ENCODE peak calls at places on chromosomes 7 and 10, in six cellular contexts. One of them, this sample, is unnamed.

GRCh38 chr7:117645456-117646181 is 165.8 kb downstream of the CFTR start:
- DNase-seq in bronchial epithelial cell: peak
- DNase-seq in astrocyte: peak
- DNase-seq in prostate gland: no peak
- DNase-seq in cardiac fibroblast: peak
- DNase-seq in WERI-Rb-1: no peak
- DNase-seq in this sample: no peak

GRCh38 chr10:3853547-3853989 is 68.6 kb upstream of the KLF6 start:
- DNase-seq in bronchial epithelial cell: peak
- DNase-seq in astrocyte: peak
- DNase-seq in prostate gland: peak
- DNase-seq in cardiac fibroblast: no peak
- DNase-seq in WERI-Rb-1: no peak
- DNase-seq in this sample: no peak

GRCh38 chr7:20647908-20648776 is 32.7 kb downstream of the ABCB5 start:
- DNase-seq in bronchial epithelial cell: peak
- DNase-seq in astrocyte: peak
- DNase-seq in prostate gland: no peak
- DNase-seq in cardiac fibroblast: peak
- DNase-seq in WERI-Rb-1: peak
- DNase-seq in this sample: no peak

GRCh38 chr7:6299774-6300173 is 27.4 kb upstream of the CYTH3 start:
- DNase-seq in bronchial epithelial cell: no peak
- DNase-seq in astrocyte: no peak
- DNase-seq in prostate gland: no peak
- DNase-seq in cardiac fibroblast: no peak
- DNase-seq in WERI-Rb-1: no peak
- DNase-seq in this sample: no peak

GRCh38 chr7:64907641-64908326 is 4.7 kb downstream of the ZNF273 start:
- DNase-seq in bronchial epithelial cell: no peak
- DNase-seq in astrocyte: peak
- DNase-seq in prostate gland: no peak
- DNase-seq in cardiac fibroblast: no peak
- DNase-seq in WERI-Rb-1: no peak
- DNase-seq in this sample: no peak

GRCh38 chr7:158060216-158060615 is 527.4 kb downstream of the PTPRN2 start:
- DNase-seq in bronchial epithelial cell: no peak
- DNase-seq in astrocyte: no peak
- DNase-seq in prostate gland: no peak
- DNase-seq in cardiac fibroblast: no peak
- DNase-seq in WERI-Rb-1: no peak
- DNase-seq in this sample: no peak

GRCh38 chr10:47384148-47384921 is at the start of gene ZNF488:
- DNase-seq in bronchial epithelial cell: peak
- DNase-seq in astrocyte: peak
- DNase-seq in prostate gland: peak
- DNase-seq in cardiac fibroblast: peak
- DNase-seq in WERI-Rb-1: peak
- DNase-seq in this sample: no peak

GRCh38 chr10:131250454-131251145 is 60.9 kb downstream of the TCERG1L start:
- DNase-seq in bronchial epithelial cell: no peak
- DNase-seq in astrocyte: no peak
- DNase-seq in prostate gland: no peak
- DNase-seq in cardiac fibroblast: no peak
- DNase-seq in WERI-Rb-1: no peak
- DNase-seq in this sample: no peak

GRCh38 chr7:122261442-122261841 is 43.1 kb downstream of the FEZF1 start:
- DNase-seq in bronchial epithelial cell: no peak
- DNase-seq in astrocyte: no peak
- DNase-seq in prostate gland: no peak
- DNase-seq in cardiac fibroblast: no peak
- DNase-seq in WERI-Rb-1: no peak
- DNase-seq in this sample: no peak

GRCh38 chr7:158957921-158958471 is 101.6 kb downstream of the DYNC2I1 start:
- DNase-seq in bronchial epithelial cell: peak
- DNase-seq in astrocyte: no peak
- DNase-seq in prostate gland: no peak
- DNase-seq in cardiac fibroblast: no peak
- DNase-seq in WERI-Rb-1: peak
- DNase-seq in this sample: no peak

GRCh38 chr7:636396-636795 is 90.1 kb upstream of the DNAAF5 start:
- DNase-seq in bronchial epithelial cell: no peak
- DNase-seq in astrocyte: no peak
- DNase-seq in prostate gland: no peak
- DNase-seq in cardiac fibroblast: peak
- DNase-seq in WERI-Rb-1: no peak
- DNase-seq in this sample: no peak

GRCh38 chr7:12028508-12028907 is 182.6 kb upstream of the TMEM106B start:
- DNase-seq in bronchial epithelial cell: no peak
- DNase-seq in astrocyte: peak
- DNase-seq in prostate gland: no peak
- DNase-seq in cardiac fibroblast: no peak
- DNase-seq in WERI-Rb-1: no peak
- DNase-seq in this sample: no peak

GRCh38 chr7:39754326-39755120 is 131.2 kb downstream of the RALA start:
- DNase-seq in bronchial epithelial cell: peak
- DNase-seq in astrocyte: peak
- DNase-seq in prostate gland: no peak
- DNase-seq in cardiac fibroblast: peak
- DNase-seq in WERI-Rb-1: peak
- DNase-seq in this sample: no peak

GRCh38 chr7:135962802-135963201 is 14.4 kb downstream of the MTPN start:
- DNase-seq in bronchial epithelial cell: no peak
- DNase-seq in astrocyte: no peak
- DNase-seq in prostate gland: no peak
- DNase-seq in cardiac fibroblast: no peak
- DNase-seq in WERI-Rb-1: no peak
- DNase-seq in this sample: no peak

GRCh38 chr10:57786850-57787750 is 480.6 kb downstream of the IPMK start:
- DNase-seq in bronchial epithelial cell: no peak
- DNase-seq in astrocyte: no peak
- DNase-seq in prostate gland: no peak
- DNase-seq in cardiac fibroblast: no peak
- DNase-seq in WERI-Rb-1: no peak
- DNase-seq in this sample: no peak

GRCh38 chr10:57786331-57786730 is 481.4 kb downstream of the IPMK start:
- DNase-seq in bronchial epithelial cell: no peak
- DNase-seq in astrocyte: no peak
- DNase-seq in prostate gland: no peak
- DNase-seq in cardiac fibroblast: no peak
- DNase-seq in WERI-Rb-1: no peak
- DNase-seq in this sample: no peak

GRCh38 chr10:57788117-57788516 is 479.6 kb downstream of the IPMK start:
- DNase-seq in bronchial epithelial cell: no peak
- DNase-seq in astrocyte: no peak
- DNase-seq in prostate gland: no peak
- DNase-seq in cardiac fibroblast: no peak
- DNase-seq in WERI-Rb-1: peak
- DNase-seq in this sample: no peak

GRCh38 chr10:57785068-57785467 is 482.6 kb downstream of the IPMK start:
- DNase-seq in bronchial epithelial cell: peak
- DNase-seq in astrocyte: no peak
- DNase-seq in prostate gland: no peak
- DNase-seq in cardiac fibroblast: no peak
- DNase-seq in WERI-Rb-1: no peak
- DNase-seq in this sample: no peak

DNA sequence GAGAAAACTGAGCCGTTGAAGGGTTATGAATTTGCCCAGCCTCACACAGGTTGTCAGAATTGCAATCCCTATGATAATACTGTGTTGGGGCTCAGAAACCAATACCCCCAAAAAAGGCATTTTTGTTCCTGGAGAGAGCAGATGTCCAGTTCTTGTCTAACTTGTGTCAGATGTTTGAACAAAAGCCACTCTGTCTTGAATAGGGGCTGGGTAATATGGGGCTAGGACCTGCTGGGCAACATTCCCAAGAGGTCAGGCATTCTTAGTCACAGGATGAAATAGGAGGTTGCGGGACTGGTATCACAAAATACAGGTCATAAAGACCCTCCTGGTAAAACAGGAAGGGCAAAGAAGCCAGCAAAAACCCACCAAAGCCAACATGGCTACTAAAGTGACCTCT is 482.1 kb downstream of the IPMK start:
- DNase-seq in bronchial epithelial cell: peak
- DNase-seq in astrocyte: no peak
- DNase-seq in prostate gland: no peak
- DNase-seq in cardiac fibroblast: no peak
- DNase-seq in WERI-Rb-1: no peak
- DNase-seq in this sample: no peak
- H3K4me3 ChIP-seq in bronchial epithelial cell: no peak
- H3K4me3 ChIP-seq in astrocyte: no peak
- H3K4me3 ChIP-seq in prostate gland: no peak
- H3K4me3 ChIP-seq in cardiac fibroblast: no peak
- H3K4me3 ChIP-seq in WERI-Rb-1: no peak
- H3K4me3 ChIP-seq in this sample: no peak

GRCh38 chr10:13518076-13518692 is 10.6 kb downstream of the BEND7 start:
- DNase-seq in bronchial epithelial cell: no peak
- DNase-seq in astrocyte: no peak
- DNase-seq in prostate gland: no peak
- DNase-seq in cardiac fibroblast: peak
- DNase-seq in WERI-Rb-1: peak
- DNase-seq in this sample: no peak
- TF ChIP-seq CTCF in bronchial epithelial cell: peak
- TF ChIP-seq CTCF in astrocyte: peak
- TF ChIP-seq CTCF in prostate gland: no peak
- TF ChIP-seq CTCF in cardiac fibroblast: peak
- TF ChIP-seq CTCF in WERI-Rb-1: peak
- TF ChIP-seq CTCF in this sample: peak

GRCh38 chr7:28505014-28505413 is 92.7 kb downstream of the CREB5 start:
- DNase-seq in bronchial epithelial cell: no peak
- DNase-seq in astrocyte: no peak
- DNase-seq in prostate gland: no peak
- DNase-seq in cardiac fibroblast: no peak
- DNase-seq in WERI-Rb-1: no peak
- DNase-seq in this sample: no peak
- H3K4me3 ChIP-seq in bronchial epithelial cell: no peak
- H3K4me3 ChIP-seq in astrocyte: no peak
- H3K4me3 ChIP-seq in prostate gland: no peak
- H3K4me3 ChIP-seq in cardiac fibroblast: no peak
- H3K4me3 ChIP-seq in WERI-Rb-1: no peak
- H3K4me3 ChIP-seq in this sample: no peak

DNA sequence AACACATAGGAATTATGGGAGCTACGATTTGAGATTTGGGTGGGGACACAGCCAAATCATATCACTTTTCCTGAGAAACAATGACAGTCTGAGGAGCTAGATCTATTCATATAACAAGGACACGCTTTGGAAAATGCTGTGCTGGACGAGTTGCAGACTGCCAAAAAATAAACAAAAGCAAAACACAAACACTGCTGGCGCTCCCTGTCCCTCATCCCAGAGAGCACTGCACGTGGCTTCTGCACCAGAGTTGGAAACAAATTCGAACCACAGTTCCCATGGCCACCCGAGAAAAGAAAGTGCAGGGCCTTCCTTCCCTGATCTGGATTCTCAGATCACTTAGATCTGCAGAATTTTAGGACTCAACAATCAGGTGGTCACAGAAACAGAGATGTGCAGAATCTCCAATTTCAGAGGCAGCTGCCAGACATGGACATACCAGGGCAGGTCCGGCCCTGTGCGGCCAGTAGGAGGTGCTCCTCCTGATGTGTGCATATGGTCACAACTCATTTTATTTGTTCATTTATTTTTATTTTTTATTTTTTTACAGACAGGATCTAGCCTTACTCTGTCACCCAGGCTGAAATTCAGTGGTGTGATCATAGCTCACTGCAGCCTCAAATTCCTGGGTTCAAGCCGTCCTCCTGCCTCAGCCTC is 35.1 kb upstream of the ECHDC3 start:
- DNase-seq in bronchial epithelial cell: no peak
- DNase-seq in astrocyte: no peak
- DNase-seq in prostate gland: no peak
- DNase-seq in cardiac fibroblast: no peak
- DNase-seq in WERI-Rb-1: no peak
- DNase-seq in this sample: no peak
- TF ChIP-seq CTCF in bronchial epithelial cell: no peak
- TF ChIP-seq CTCF in astrocyte: peak
- TF ChIP-seq CTCF in prostate gland: no peak
- TF ChIP-seq CTCF in cardiac fibroblast: no peak
- TF ChIP-seq CTCF in WERI-Rb-1: peak
- TF ChIP-seq CTCF in this sample: no peak

GRCh38 chr7:27191081-27191715 is 6.2 kb upstream of the HOXA11 start:
- DNase-seq in bronchial epithelial cell: no peak
- DNase-seq in astrocyte: no peak
- DNase-seq in prostate gland: peak
- DNase-seq in cardiac fibroblast: no peak
- DNase-seq in WERI-Rb-1: no peak
- DNase-seq in this sample: no peak

GRCh38 chr7:27192546-27193334 is 7.2 kb downstream of the HOXA13 start:
- DNase-seq in bronchial epithelial cell: no peak
- DNase-seq in astrocyte: no peak
- DNase-seq in prostate gland: peak
- DNase-seq in cardiac fibroblast: no peak
- DNase-seq in WERI-Rb-1: no peak
- DNase-seq in this sample: no peak

GRCh38 chr7:27193335-27194001 is 6.4 kb downstream of the HOXA13 start:
- DNase-seq in bronchial epithelial cell: no peak
- DNase-seq in astrocyte: no peak
- DNase-seq in prostate gland: peak
- DNase-seq in cardiac fibroblast: no peak
- DNase-seq in WERI-Rb-1: no peak
- DNase-seq in this sample: no peak

GRCh38 chr7:27190284-27190748 is 5.3 kb upstream of the HOXA11 start:
- DNase-seq in bronchial epithelial cell: no peak
- DNase-seq in astrocyte: no peak
- DNase-seq in prostate gland: peak
- DNase-seq in cardiac fibroblast: no peak
- DNase-seq in WERI-Rb-1: no peak
- DNase-seq in this sample: no peak

GRCh38 chr7:27191716-27192545 is 6.9 kb upstream of the HOXA11 start:
- DNase-seq in bronchial epithelial cell: no peak
- DNase-seq in astrocyte: no peak
- DNase-seq in prostate gland: peak
- DNase-seq in cardiac fibroblast: no peak
- DNase-seq in WERI-Rb-1: no peak
- DNase-seq in this sample: no peak
- H3K4me3 ChIP-seq in bronchial epithelial cell: no peak
- H3K4me3 ChIP-seq in astrocyte: no peak
- H3K4me3 ChIP-seq in prostate gland: peak
- H3K4me3 ChIP-seq in cardiac fibroblast: no peak
- H3K4me3 ChIP-seq in WERI-Rb-1: peak
- H3K4me3 ChIP-seq in this sample: peak

DNA sequence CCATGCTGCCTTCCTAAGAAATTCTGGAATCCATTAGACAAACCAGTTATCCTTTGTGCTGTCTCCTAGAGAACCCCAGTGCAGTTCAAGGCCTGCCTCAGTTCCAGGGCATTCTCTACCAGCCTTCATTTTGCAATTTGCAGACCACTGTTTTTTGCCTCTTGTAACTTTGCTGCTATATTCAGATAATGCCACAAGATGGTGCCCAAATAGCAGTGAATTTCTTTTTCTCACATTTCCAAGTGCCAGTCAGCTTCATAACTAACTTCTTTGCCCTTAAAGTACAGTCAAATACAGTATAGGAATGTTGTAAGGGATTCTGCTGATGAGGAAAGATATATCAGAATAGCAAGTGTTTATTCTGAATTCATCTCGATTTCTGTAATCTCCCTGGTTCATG is 25.2 kb downstream of the LOXL4 start:
- DNase-seq in bronchial epithelial cell: peak
- DNase-seq in astrocyte: no peak
- DNase-seq in prostate gland: no peak
- DNase-seq in cardiac fibroblast: peak
- DNase-seq in WERI-Rb-1: no peak
- DNase-seq in this sample: no peak
- TF ChIP-seq CTCF in bronchial epithelial cell: peak
- TF ChIP-seq CTCF in astrocyte: peak
- TF ChIP-seq CTCF in prostate gland: no peak
- TF ChIP-seq CTCF in cardiac fibroblast: peak
- TF ChIP-seq CTCF in WERI-Rb-1: peak
- TF ChIP-seq CTCF in this sample: peak

GRCh38 chr10:17125316-17125715 is 4.3 kb downstream of the CUBN start:
- DNase-seq in bronchial epithelial cell: no peak
- DNase-seq in astrocyte: no peak
- DNase-seq in prostate gland: no peak
- DNase-seq in cardiac fibroblast: no peak
- DNase-seq in WERI-Rb-1: no peak
- DNase-seq in this sample: no peak
- H3K4me3 ChIP-seq in bronchial epithelial cell: no peak
- H3K4me3 ChIP-seq in astrocyte: no peak
- H3K4me3 ChIP-seq in prostate gland: no peak
- H3K4me3 ChIP-seq in cardiac fibroblast: no peak
- H3K4me3 ChIP-seq in WERI-Rb-1: no peak
- H3K4me3 ChIP-seq in this sample: no peak

This sample was measured in AG09309.